ENCODE peak calls at places on chromosomes 12 and 14, in seven cellular contexts. One of them, this sample, is unnamed.

GRCh38 chr12:108825205-108825950 is 32.0 kb downstream of the SSH1 start:
- DNase-seq in astrocyte: peak; percentile 74
- DNase-seq in PC-9: no peak
- DNase-seq in HCT116: no peak
- DNase-seq in fibroblast of lung: peak; percentile 53
- DNase-seq in CD8-positive, alpha-beta T cell: no peak
- DNase-seq in tibial nerve: no peak
- DNase-seq in this sample: no peak

GRCh38 chr12:19873146-19873545 is 433.9 kb downstream of the AEBP2 start:
- DNase-seq in astrocyte: no peak
- DNase-seq in PC-9: no peak
- DNase-seq in HCT116: no peak
- DNase-seq in fibroblast of lung: no peak
- DNase-seq in CD8-positive, alpha-beta T cell: no peak
- DNase-seq in tibial nerve: no peak
- DNase-seq in this sample: no peak

GRCh38 chr14:105041841-105042765 is 21.2 kb upstream of the CDCA4 start:
- DNase-seq in astrocyte: no peak
- DNase-seq in PC-9: no peak
- DNase-seq in HCT116: no peak
- DNase-seq in fibroblast of lung: no peak
- DNase-seq in CD8-positive, alpha-beta T cell: no peak
- DNase-seq in tibial nerve: no peak
- DNase-seq in this sample: no peak

GRCh38 chr12:50055831-50056628 is 1.4 kb upstream of the ASIC1 start:
- DNase-seq in astrocyte: no peak
- DNase-seq in PC-9: peak; percentile 37
- DNase-seq in HCT116: peak; percentile 48
- DNase-seq in fibroblast of lung: peak; percentile 44
- DNase-seq in CD8-positive, alpha-beta T cell: peak; percentile 24
- DNase-seq in tibial nerve: no peak
- DNase-seq in this sample: no peak

GRCh38 chr12:6383572-6384498 is at the start of gene LTBR:
- DNase-seq in astrocyte: peak; percentile 67
- DNase-seq in PC-9: peak; percentile 99
- DNase-seq in HCT116: no peak
- DNase-seq in fibroblast of lung: peak; percentile 95
- DNase-seq in CD8-positive, alpha-beta T cell: no peak
- DNase-seq in tibial nerve: peak; percentile 94
- DNase-seq in this sample: peak; percentile 99

GRCh38 chr12:39364196-39364595 is 78.7 kb downstream of the KIF21A start:
- DNase-seq in astrocyte: no peak
- DNase-seq in PC-9: no peak
- DNase-seq in HCT116: no peak
- DNase-seq in fibroblast of lung: no peak
- DNase-seq in CD8-positive, alpha-beta T cell: no peak
- DNase-seq in tibial nerve: no peak
- DNase-seq in this sample: no peak

GRCh38 chr14:48974994-48975393 is 611.2 kb downstream of the RPS29 start:
- DNase-seq in astrocyte: no peak
- DNase-seq in PC-9: no peak
- DNase-seq in HCT116: no peak
- DNase-seq in fibroblast of lung: no peak
- DNase-seq in CD8-positive, alpha-beta T cell: no peak
- DNase-seq in tibial nerve: no peak
- DNase-seq in this sample: no peak

GRCh38 chr12:52515927-52516831 is 4.0 kb downstream of the KRT5 start:
- DNase-seq in astrocyte: peak; percentile 36
- DNase-seq in PC-9: peak; percentile 49
- DNase-seq in HCT116: no peak
- DNase-seq in fibroblast of lung: no peak
- DNase-seq in CD8-positive, alpha-beta T cell: no peak
- DNase-seq in tibial nerve: no peak
- DNase-seq in this sample: no peak

GRCh38 chr14:62213516-62213915 is 451.3 kb downstream of the SNAPC1 start:
- DNase-seq in astrocyte: peak; percentile 92
- DNase-seq in PC-9: no peak
- DNase-seq in HCT116: no peak
- DNase-seq in fibroblast of lung: peak; percentile 84
- DNase-seq in CD8-positive, alpha-beta T cell: no peak
- DNase-seq in tibial nerve: no peak
- DNase-seq in this sample: no peak

GRCh38 chr14:91890291-91890749 is 23.0 kb upstream of the TC2N start:
- DNase-seq in astrocyte: peak; percentile 75
- DNase-seq in PC-9: no peak
- DNase-seq in HCT116: no peak
- DNase-seq in fibroblast of lung: no peak
- DNase-seq in CD8-positive, alpha-beta T cell: no peak
- DNase-seq in tibial nerve: no peak
- DNase-seq in this sample: no peak

GRCh38 chr14:90739318-90740077 is 76.7 kb downstream of the TTC7B start:
- DNase-seq in astrocyte: no peak
- DNase-seq in PC-9: no peak
- DNase-seq in HCT116: no peak
- DNase-seq in fibroblast of lung: peak; percentile 25
- DNase-seq in CD8-positive, alpha-beta T cell: no peak
- DNase-seq in tibial nerve: no peak
- DNase-seq in this sample: no peak

GRCh38 chr14:93092606-93093556 is 22.8 kb downstream of the ITPK1 start:
- DNase-seq in astrocyte: no peak
- DNase-seq in PC-9: no peak
- DNase-seq in HCT116: no peak
- DNase-seq in fibroblast of lung: no peak
- DNase-seq in CD8-positive, alpha-beta T cell: no peak
- DNase-seq in tibial nerve: no peak
- DNase-seq in this sample: no peak

GRCh38 chr12:24012528-24012927 is 63.1 kb upstream of the SOX5 start:
- DNase-seq in astrocyte: no peak
- DNase-seq in PC-9: no peak
- DNase-seq in HCT116: no peak
- DNase-seq in fibroblast of lung: peak; percentile 26
- DNase-seq in CD8-positive, alpha-beta T cell: no peak
- DNase-seq in tibial nerve: no peak
- DNase-seq in this sample: no peak
- TF ChIP-seq CTCF in astrocyte: peak; percentile 23
- TF ChIP-seq CTCF in PC-9: no peak
- TF ChIP-seq CTCF in HCT116: no peak
- TF ChIP-seq CTCF in fibroblast of lung: no peak
- TF ChIP-seq CTCF in CD8-positive, alpha-beta T cell: no peak
- TF ChIP-seq CTCF in tibial nerve: no peak
- TF ChIP-seq CTCF in this sample: no peak

GRCh38 chr12:51424094-51424661 is 453 bp upstream of the SLC4A8 start:
- DNase-seq in astrocyte: no peak
- DNase-seq in PC-9: no peak
- DNase-seq in HCT116: no peak
- DNase-seq in fibroblast of lung: no peak
- DNase-seq in CD8-positive, alpha-beta T cell: no peak
- DNase-seq in tibial nerve: no peak
- DNase-seq in this sample: no peak
- H3K27me3 ChIP-seq in astrocyte: no peaks in the 10 kb centered on the region
- H3K27me3 ChIP-seq in PC-9: no peaks in the 10 kb centered on the region
- H3K27me3 ChIP-seq in HCT116: no peaks in the 10 kb centered on the region
- H3K27me3 ChIP-seq in fibroblast of lung: no peaks in the 10 kb centered on the region
- H3K27me3 ChIP-seq in CD8-positive, alpha-beta T cell: no peaks in the 10 kb centered on the region
- H3K27me3 ChIP-seq in tibial nerve: peaks cover 38% of the 10 kb centered on the region
- H3K27me3 ChIP-seq in this sample: peaks cover 26% of the 10 kb centered on the region

GRCh38 chr14:99538275-99538674 is 57.1 kb downstream of the CCNK start:
- DNase-seq in astrocyte: peak; percentile 28
- DNase-seq in PC-9: peak; percentile 17
- DNase-seq in HCT116: no peak
- DNase-seq in fibroblast of lung: no peak
- DNase-seq in CD8-positive, alpha-beta T cell: no peak
- DNase-seq in tibial nerve: no peak
- DNase-seq in this sample: no peak
- TF ChIP-seq CTCF in astrocyte: peak; percentile 20
- TF ChIP-seq CTCF in PC-9: no peak
- TF ChIP-seq CTCF in HCT116: peak; percentile 28
- TF ChIP-seq CTCF in fibroblast of lung: no peak
- TF ChIP-seq CTCF in CD8-positive, alpha-beta T cell: no peak
- TF ChIP-seq CTCF in tibial nerve: no peak
- TF ChIP-seq CTCF in this sample: no peak

GRCh38 chr12:462936-463705 is 3.4 kb downstream of the B4GALNT3 start:
- DNase-seq in astrocyte: peak; percentile 26
- DNase-seq in PC-9: peak; percentile 76
- DNase-seq in HCT116: no peak
- DNase-seq in fibroblast of lung: no peak
- DNase-seq in CD8-positive, alpha-beta T cell: no peak
- DNase-seq in tibial nerve: no peak
- DNase-seq in this sample: peak; percentile 66
- H3K27me3 ChIP-seq in astrocyte: peaks cover 61% of the 10 kb centered on the region
- H3K27me3 ChIP-seq in PC-9: peaks cover 44% of the 10 kb centered on the region
- H3K27me3 ChIP-seq in HCT116: no peaks in the 10 kb centered on the region
- H3K27me3 ChIP-seq in fibroblast of lung: peaks cover 37% of the 10 kb centered on the region
- H3K27me3 ChIP-seq in CD8-positive, alpha-beta T cell: no peaks in the 10 kb centered on the region
- H3K27me3 ChIP-seq in tibial nerve: peaks cover 16% of the 10 kb centered on the region
- H3K27me3 ChIP-seq in this sample: peaks cover 24% of the 10 kb centered on the region

DNA sequence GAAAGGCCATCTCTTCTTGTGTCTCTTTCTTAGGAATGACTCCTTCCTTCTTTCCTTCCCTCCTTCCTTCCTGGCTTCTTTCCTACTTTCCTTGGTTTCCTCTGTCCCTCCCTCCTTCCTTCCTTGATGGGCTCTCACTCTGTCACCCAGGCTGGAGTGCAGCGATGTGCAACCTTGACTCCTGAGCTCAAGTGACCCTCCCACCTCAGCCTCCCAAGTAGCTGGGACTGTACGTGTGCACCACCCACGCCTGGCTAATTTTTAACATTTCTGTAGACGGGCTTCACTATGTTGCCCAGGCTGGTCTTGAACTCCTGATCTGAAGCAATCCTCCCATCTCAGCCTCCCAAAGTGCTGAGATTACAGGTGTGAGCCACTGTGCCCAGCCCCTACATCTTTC is 10.9 kb upstream of the P2RX7 start:
- DNase-seq in astrocyte: no peak
- DNase-seq in PC-9: no peak
- DNase-seq in HCT116: no peak
- DNase-seq in fibroblast of lung: no peak
- DNase-seq in CD8-positive, alpha-beta T cell: no peak
- DNase-seq in tibial nerve: no peak
- DNase-seq in this sample: no peak
- TF ChIP-seq CTCF in astrocyte: no peak
- TF ChIP-seq CTCF in PC-9: no peak
- TF ChIP-seq CTCF in HCT116: no peak
- TF ChIP-seq CTCF in fibroblast of lung: no peak
- TF ChIP-seq CTCF in CD8-positive, alpha-beta T cell: no peak
- TF ChIP-seq CTCF in tibial nerve: no peak
- TF ChIP-seq CTCF in this sample: no peak

GRCh38 chr12:81699572-81699971 is 59.6 kb downstream of the PPFIA2 start:
- DNase-seq in astrocyte: no peak
- DNase-seq in PC-9: no peak
- DNase-seq in HCT116: no peak
- DNase-seq in fibroblast of lung: no peak
- DNase-seq in CD8-positive, alpha-beta T cell: no peak
- DNase-seq in tibial nerve: no peak
- DNase-seq in this sample: no peak
- H3K27me3 ChIP-seq in astrocyte: no peaks in the 10 kb centered on the region
- H3K27me3 ChIP-seq in PC-9: no peaks in the 10 kb centered on the region
- H3K27me3 ChIP-seq in HCT116: no peaks in the 10 kb centered on the region
- H3K27me3 ChIP-seq in fibroblast of lung: no peaks in the 10 kb centered on the region
- H3K27me3 ChIP-seq in CD8-positive, alpha-beta T cell: no peaks in the 10 kb centered on the region
- H3K27me3 ChIP-seq in tibial nerve: no peaks in the 10 kb centered on the region
- H3K27me3 ChIP-seq in this sample: no peaks in the 10 kb centered on the region

GRCh38 chr12:31118347-31118830 is 44.7 kb downstream of the DDX11 start:
- DNase-seq in astrocyte: no peak
- DNase-seq in PC-9: no peak
- DNase-seq in HCT116: no peak
- DNase-seq in fibroblast of lung: no peak
- DNase-seq in CD8-positive, alpha-beta T cell: no peak
- DNase-seq in tibial nerve: no peak
- DNase-seq in this sample: no peak

GRCh38 chr12:31119531-31120211 is 46.0 kb downstream of the DDX11 start:
- DNase-seq in astrocyte: no peak
- DNase-seq in PC-9: no peak
- DNase-seq in HCT116: no peak
- DNase-seq in fibroblast of lung: no peak
- DNase-seq in CD8-positive, alpha-beta T cell: no peak
- DNase-seq in tibial nerve: no peak
- DNase-seq in this sample: no peak

GRCh38 chr12:31120392-31121008 is 46.8 kb downstream of the DDX11 start:
- DNase-seq in astrocyte: no peak
- DNase-seq in PC-9: no peak
- DNase-seq in HCT116: no peak
- DNase-seq in fibroblast of lung: no peak
- DNase-seq in CD8-positive, alpha-beta T cell: no peak
- DNase-seq in tibial nerve: no peak
- DNase-seq in this sample: no peak

GRCh38 chr12:31118831-31119530 is 45.3 kb downstream of the DDX11 start:
- DNase-seq in astrocyte: no peak
- DNase-seq in PC-9: peak; percentile 37
- DNase-seq in HCT116: peak; percentile 12
- DNase-seq in fibroblast of lung: peak; percentile 10
- DNase-seq in CD8-positive, alpha-beta T cell: no peak
- DNase-seq in tibial nerve: no peak
- DNase-seq in this sample: no peak

DNA sequence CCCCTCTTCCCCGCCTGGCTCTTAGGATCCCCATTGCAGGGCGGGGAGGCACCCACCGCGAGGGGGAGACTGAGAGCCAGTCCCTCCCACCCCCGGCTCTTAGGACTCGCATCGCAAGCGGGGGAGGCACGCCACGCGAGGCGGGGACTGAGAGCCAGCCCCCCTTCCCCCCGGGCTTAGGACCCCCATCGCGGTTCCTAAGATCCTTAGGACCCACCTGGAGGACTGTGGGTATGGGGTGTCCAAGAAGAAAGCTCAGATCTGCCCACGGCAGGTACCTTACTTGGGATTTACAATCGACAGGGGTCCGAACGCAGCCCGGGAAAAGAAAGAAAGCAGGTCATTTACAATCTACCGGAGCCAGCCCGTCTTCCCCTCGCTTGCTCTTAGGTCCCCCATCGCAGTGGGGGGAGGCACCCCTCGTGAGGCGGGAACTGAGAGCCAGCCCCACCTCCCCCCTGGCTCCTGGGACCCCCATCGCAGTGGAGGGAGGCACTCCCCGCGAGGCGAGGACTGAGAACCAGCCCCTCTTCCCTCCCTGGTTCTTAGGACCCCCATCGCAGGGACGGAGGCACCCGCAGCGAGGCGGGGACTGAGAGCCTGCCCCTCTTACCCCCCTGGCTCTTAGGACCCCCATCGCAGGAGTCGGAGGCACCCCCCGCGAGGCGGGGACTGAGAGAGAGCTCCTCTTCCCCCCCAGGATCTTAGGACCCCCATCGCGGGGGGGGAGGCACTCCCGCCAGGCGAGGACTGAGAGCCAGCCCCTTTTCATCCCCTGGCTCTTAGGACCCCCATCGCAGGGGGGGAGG is 43.7 kb downstream of the DDX11 start:
- DNase-seq in astrocyte: peak; percentile 8
- DNase-seq in PC-9: peak; percentile 44
- DNase-seq in HCT116: peak; percentile 10
- DNase-seq in fibroblast of lung: peak; percentile 12
- DNase-seq in CD8-positive, alpha-beta T cell: peak; percentile 39
- DNase-seq in tibial nerve: no peak
- DNase-seq in this sample: no peak
- TF ChIP-seq CTCF in astrocyte: peak; percentile 34
- TF ChIP-seq CTCF in PC-9: peak; percentile 48
- TF ChIP-seq CTCF in HCT116: peak; percentile 43
- TF ChIP-seq CTCF in fibroblast of lung: peak; percentile 60
- TF ChIP-seq CTCF in CD8-positive, alpha-beta T cell: peak; percentile 57
- TF ChIP-seq CTCF in tibial nerve: peak; percentile 76
- TF ChIP-seq CTCF in this sample: peak; percentile 52

GRCh38 chr14:70315942-70316341 is 43.5 kb downstream of the COX16 start:
- DNase-seq in astrocyte: no peak
- DNase-seq in PC-9: no peak
- DNase-seq in HCT116: no peak
- DNase-seq in fibroblast of lung: no peak
- DNase-seq in CD8-positive, alpha-beta T cell: no peak
- DNase-seq in tibial nerve: no peak
- DNase-seq in this sample: no peak
- H3K27me3 ChIP-seq in astrocyte: no peaks in the 10 kb centered on the region
- H3K27me3 ChIP-seq in PC-9: peaks cover 45% of the 10 kb centered on the region
- H3K27me3 ChIP-seq in HCT116: no peaks in the 10 kb centered on the region
- H3K27me3 ChIP-seq in fibroblast of lung: no peaks in the 10 kb centered on the region
- H3K27me3 ChIP-seq in CD8-positive, alpha-beta T cell: no peaks in the 10 kb centered on the region
- H3K27me3 ChIP-seq in tibial nerve: no peaks in the 10 kb centered on the region
- H3K27me3 ChIP-seq in this sample: peaks cover 9% of the 10 kb centered on the region

GRCh38 chr12:106907411-106907810 is 48.3 kb upstream of the TMEM263 start:
- DNase-seq in astrocyte: no peak
- DNase-seq in PC-9: no peak
- DNase-seq in HCT116: no peak
- DNase-seq in fibroblast of lung: no peak
- DNase-seq in CD8-positive, alpha-beta T cell: no peak
- DNase-seq in tibial nerve: no peak
- DNase-seq in this sample: no peak
- TF ChIP-seq CTCF in astrocyte: no peak
- TF ChIP-seq CTCF in PC-9: no peak
- TF ChIP-seq CTCF in HCT116: peak; percentile 7
- TF ChIP-seq CTCF in fibroblast of lung: no peak
- TF ChIP-seq CTCF in CD8-positive, alpha-beta T cell: no peak
- TF ChIP-seq CTCF in tibial nerve: no peak
- TF ChIP-seq CTCF in this sample: no peak

This sample was measured in upper lobe of right lung.